ENCODE peak calls at places on chromosomes 12 and 14, in four cellular contexts. One of them, this sample, is unnamed.

GRCh38 chr12:127108360-127109215 is 1158.4 kb upstream of the TMEM132C start:
- DNase-seq in A549: peak
- DNase-seq in K562: peak
- DNase-seq in GM12878: no peak
- DNase-seq in this sample: peak

GRCh38 chr12:89507015-89507824 is 17.4 kb downstream of the GALNT4 start:
- DNase-seq in K562: no peak
- DNase-seq in A549: peak
- DNase-seq in GM12878: no peak
- DNase-seq in this sample: peak

GRCh38 chr12:52522346-52523011 is 2.3 kb upstream of the KRT5 start:
- DNase-seq in GM12878: no peak
- DNase-seq in A549: no peak
- DNase-seq in K562: no peak
- DNase-seq in this sample: no peak

GRCh38 chr14:60721331-60722162 is 2.6 kb downstream of the SIX4 start:
- DNase-seq in GM12878: no peak
- DNase-seq in A549: peak
- DNase-seq in K562: no peak
- DNase-seq in this sample: peak

GRCh38 chr14:92863281-92863680 is 59.7 kb upstream of the CHGA start:
- DNase-seq in K562: no peak
- DNase-seq in GM12878: no peak
- DNase-seq in A549: no peak
- DNase-seq in this sample: no peak

GRCh38 chr14:54567224-54567633 is 301 bp downstream of the SAMD4A start:
- DNase-seq in K562: peak
- DNase-seq in A549: peak
- DNase-seq in GM12878: no peak
- DNase-seq in this sample: no peak

GRCh38 chr14:104125011-104125410 is 13.4 kb upstream of the KIF26A start:
- DNase-seq in A549: no peak
- DNase-seq in K562: no peak
- DNase-seq in GM12878: no peak
- DNase-seq in this sample: no peak

GRCh38 chr14:35858521-35859209 is 32.5 kb downstream of the BRMS1L start:
- DNase-seq in GM12878: no peak
- DNase-seq in A549: no peak
- DNase-seq in K562: no peak
- DNase-seq in this sample: no peak

GRCh38 chr12:101697930-101698781 is 716 bp downstream of the CHPT1 start:
- DNase-seq in A549: peak
- DNase-seq in GM12878: no peak
- DNase-seq in K562: peak
- DNase-seq in this sample: peak

GRCh38 chr14:22336031-22336430 is 253.0 kb downstream of the DAD1 start:
- DNase-seq in A549: no peak
- DNase-seq in K562: no peak
- DNase-seq in GM12878: no peak
- DNase-seq in this sample: peak

GRCh38 chr12:69621551-69621950 is 10.8 kb upstream of the LRRC10 start:
- DNase-seq in GM12878: no peak
- DNase-seq in A549: no peak
- DNase-seq in K562: no peak
- DNase-seq in this sample: no peak

GRCh38 chr12:107320929-107321618 is 227.7 kb upstream of the CRY1 start:
- DNase-seq in A549: peak
- DNase-seq in GM12878: no peak
- DNase-seq in K562: no peak
- DNase-seq in this sample: no peak

GRCh38 chr12:332581-333205 is 56.4 kb downstream of the KDM5A start:
- DNase-seq in K562: no peak
- DNase-seq in GM12878: no peak
- DNase-seq in A549: no peak
- DNase-seq in this sample: no peak

GRCh38 chr12:124493809-124494750 is 73.3 kb downstream of the NCOR2 start:
- DNase-seq in GM12878: peak
- DNase-seq in K562: peak
- DNase-seq in A549: no peak
- DNase-seq in this sample: no peak

GRCh38 chr14:40129162-40129561 is 696.9 kb upstream of the FBXO33 start:
- DNase-seq in K562: no peak
- DNase-seq in A549: no peak
- DNase-seq in GM12878: no peak
- DNase-seq in this sample: no peak

GRCh38 chr12:56042430-56043203 is 899 bp downstream of the RPS26 start:
- DNase-seq in A549: no peak
- DNase-seq in K562: no peak
- DNase-seq in GM12878: no peak
- DNase-seq in this sample: no peak

GRCh38 chr12:58443273-58443980 is 476.9 kb downstream of the LRIG3 start:
- DNase-seq in K562: no peak
- DNase-seq in GM12878: no peak
- DNase-seq in A549: peak
- DNase-seq in this sample: peak

GRCh38 chr12:46792925-46793324 is 32.9 kb downstream of the SLC38A4 start:
- DNase-seq in A549: no peak
- DNase-seq in GM12878: no peak
- DNase-seq in K562: no peak
- DNase-seq in this sample: no peak

GRCh38 chr12:64175254-64175945 is 46.7 kb downstream of the KICS2 start:
- DNase-seq in A549: peak
- DNase-seq in K562: no peak
- DNase-seq in GM12878: no peak
- DNase-seq in this sample: no peak

DNA sequence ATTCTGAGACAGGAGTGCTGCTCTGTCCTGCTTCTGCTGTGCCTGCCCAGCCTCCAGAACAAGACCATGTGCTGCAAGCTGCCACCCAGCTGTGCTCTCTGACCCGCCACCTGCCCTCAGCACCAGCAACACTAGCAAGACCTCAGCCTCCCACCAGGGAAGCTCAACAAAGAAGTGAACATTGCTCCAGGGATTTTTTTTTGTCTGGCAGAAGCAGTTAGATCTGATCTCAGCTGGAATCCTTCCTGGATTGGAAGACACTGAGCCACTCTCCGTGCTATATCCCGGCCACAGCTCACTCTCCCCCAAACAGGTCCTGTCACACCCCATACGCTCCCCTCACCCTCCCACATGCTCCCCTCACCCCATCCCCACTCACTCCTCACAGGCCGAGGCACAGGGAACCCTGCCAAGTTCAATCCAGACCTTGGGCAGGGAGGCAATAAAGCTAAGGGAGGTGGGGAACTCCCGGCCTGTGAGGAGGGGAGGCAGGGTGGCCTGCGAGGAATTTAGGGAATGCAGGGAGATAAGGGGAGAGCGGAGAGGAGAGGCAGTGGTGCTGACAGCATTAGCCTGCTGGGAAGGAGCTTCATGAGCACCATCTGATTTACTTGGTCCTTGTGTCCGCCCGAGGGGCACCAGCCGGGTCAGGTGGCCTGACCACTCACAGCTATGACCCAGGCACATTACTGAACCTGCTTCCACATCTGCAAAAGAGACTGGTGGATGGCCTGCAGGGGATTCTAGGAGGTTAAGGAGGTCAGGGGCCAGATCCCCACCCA is 29.7 kb downstream of the CCDC85C start:
- DNase-seq in GM12878: no peak
- DNase-seq in K562: no peak
- DNase-seq in A549: peak
- DNase-seq in this sample: peak
- TF ChIP-seq POLR2AphosphoS2 in GM12878: no peak
- TF ChIP-seq POLR2AphosphoS2 in K562: no peak
- TF ChIP-seq POLR2AphosphoS2 in A549: no peak
- TF ChIP-seq POLR2AphosphoS2 in this sample: no peak

GRCh38 chr12:23209793-23210192 is 584.8 kb downstream of the ETNK1 start:
- DNase-seq in A549: no peak
- DNase-seq in GM12878: no peak
- DNase-seq in K562: no peak
- DNase-seq in this sample: no peak

GRCh38 chr12:23204933-23205778 is 580.2 kb downstream of the ETNK1 start:
- DNase-seq in A549: peak
- DNase-seq in K562: peak
- DNase-seq in GM12878: peak
- DNase-seq in this sample: peak

DNA sequence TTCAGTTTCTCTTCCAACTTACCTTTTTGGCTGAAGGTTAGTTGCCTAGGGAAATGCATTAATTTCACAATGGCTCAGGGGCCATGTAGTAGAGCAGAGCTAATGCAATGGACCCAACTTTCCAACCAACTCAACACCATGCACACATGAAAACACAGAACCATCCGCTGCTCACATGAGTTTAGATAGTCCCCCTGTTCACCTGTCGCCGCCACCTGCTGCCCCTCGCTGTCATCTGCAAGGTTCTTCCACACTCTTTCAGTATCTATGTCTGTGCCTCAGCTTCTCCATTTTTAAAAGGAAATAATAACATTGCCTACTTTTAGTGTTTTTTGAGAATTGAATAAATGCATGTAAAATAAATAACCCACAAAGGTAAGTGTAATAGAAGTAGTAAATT is 585.6 kb downstream of the ETNK1 start:
- DNase-seq in K562: no peak
- DNase-seq in GM12878: no peak
- DNase-seq in A549: no peak
- DNase-seq in this sample: no peak
- TF ChIP-seq POLR2AphosphoS2 in K562: no peak
- TF ChIP-seq POLR2AphosphoS2 in GM12878: no peak
- TF ChIP-seq POLR2AphosphoS2 in A549: no peak
- TF ChIP-seq POLR2AphosphoS2 in this sample: no peak

DNA sequence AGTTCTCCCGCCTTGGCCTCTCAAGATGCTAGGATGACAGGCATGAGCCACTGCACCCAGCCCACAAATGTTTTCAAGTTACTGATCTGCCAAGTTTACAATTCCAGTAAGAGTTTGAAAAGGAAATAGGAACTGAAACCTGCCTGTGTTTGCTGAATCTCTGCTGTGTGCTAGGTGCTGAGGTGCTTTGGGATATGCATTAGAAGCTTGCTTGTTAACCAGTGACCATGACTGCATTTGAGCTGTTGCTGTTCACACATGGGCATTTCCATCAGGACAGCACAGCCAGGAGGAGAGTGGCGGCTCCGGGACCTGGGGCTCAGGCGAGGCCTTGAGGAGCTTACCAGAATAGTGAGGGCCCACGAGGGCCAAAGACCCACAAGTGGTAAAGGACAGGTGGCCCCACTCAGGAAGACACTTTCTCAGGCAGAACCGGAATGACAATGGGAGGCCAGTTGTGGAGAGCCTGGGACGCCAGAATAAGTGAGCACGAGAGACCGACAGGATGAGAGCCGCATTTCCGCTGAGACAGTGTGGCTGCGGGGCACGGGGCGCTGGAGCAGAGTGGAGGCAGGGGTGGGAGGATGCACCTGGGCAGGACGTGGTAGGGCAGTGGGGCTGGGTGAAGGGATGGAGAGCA is 54.5 kb upstream of the MMP17 start:
- DNase-seq in K562: no peak
- DNase-seq in GM12878: peak
- DNase-seq in A549: no peak
- DNase-seq in this sample: no peak
- TF ChIP-seq POLR2AphosphoS2 in K562: no peak
- TF ChIP-seq POLR2AphosphoS2 in GM12878: no peak
- TF ChIP-seq POLR2AphosphoS2 in A549: no peak
- TF ChIP-seq POLR2AphosphoS2 in this sample: no peak

GRCh38 chr14:77615231-77616132 is 955 bp downstream of the SPTLC2 start:
- DNase-seq in GM12878: no peak
- DNase-seq in A549: no peak
- DNase-seq in K562: peak
- DNase-seq in this sample: no peak
- TF ChIP-seq POLR2AphosphoS2 in GM12878: no peak
- TF ChIP-seq POLR2AphosphoS2 in A549: no peak
- TF ChIP-seq POLR2AphosphoS2 in K562: no peak
- TF ChIP-seq POLR2AphosphoS2 in this sample: no peak

GRCh38 chr12:48121522-48121921 is 2.4 kb downstream of the PFKM start:
- DNase-seq in K562: no peak
- DNase-seq in GM12878: no peak
- DNase-seq in A549: no peak
- DNase-seq in this sample: no peak

GRCh38 chr12:48119834-48120195 is 651 bp downstream of the PFKM start:
- DNase-seq in K562: no peak
- DNase-seq in GM12878: no peak
- DNase-seq in A549: no peak
- DNase-seq in this sample: no peak

GRCh38 chr12:48119078-48119833 is at the start of gene PFKM:
- DNase-seq in GM12878: peak
- DNase-seq in A549: peak
- DNase-seq in K562: peak
- DNase-seq in this sample: no peak

GRCh38 chr12:48123169-48123568 is 4.0 kb downstream of the PFKM start:
- DNase-seq in GM12878: no peak
- DNase-seq in K562: no peak
- DNase-seq in A549: no peak
- DNase-seq in this sample: peak

GRCh38 chr12:48122065-48122834 is 3.1 kb downstream of the PFKM start:
- DNase-seq in K562: peak
- DNase-seq in A549: no peak
- DNase-seq in GM12878: no peak
- DNase-seq in this sample: no peak
- TF ChIP-seq POLR2AphosphoS2 in K562: no peak
- TF ChIP-seq POLR2AphosphoS2 in A549: no peak
- TF ChIP-seq POLR2AphosphoS2 in GM12878: no peak
- TF ChIP-seq POLR2AphosphoS2 in this sample: no peak

DNA sequence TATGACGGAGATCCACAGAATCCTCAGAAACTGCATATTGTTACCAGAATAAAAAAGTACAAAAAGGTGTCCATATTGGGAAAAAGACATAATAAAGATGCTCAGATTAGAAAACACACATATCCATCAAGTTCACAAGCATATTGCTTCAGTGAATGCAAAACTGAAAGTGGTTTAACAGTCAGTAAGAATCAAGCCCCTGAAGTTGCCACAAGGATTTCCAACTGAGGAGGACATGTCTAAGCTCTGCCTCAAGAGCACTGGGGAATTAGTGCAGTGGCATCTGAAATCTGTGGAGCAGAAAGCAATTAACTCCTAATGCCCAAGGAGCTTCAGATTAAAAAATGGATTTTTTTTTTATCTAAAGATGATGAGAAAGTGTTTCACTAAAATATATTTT is 113.3 kb downstream of the DENND5B start:
- DNase-seq in GM12878: peak
- DNase-seq in A549: no peak
- DNase-seq in K562: no peak
- DNase-seq in this sample: no peak
- TF ChIP-seq POLR2AphosphoS2 in GM12878: no peak
- TF ChIP-seq POLR2AphosphoS2 in A549: no peak
- TF ChIP-seq POLR2AphosphoS2 in K562: no peak
- TF ChIP-seq POLR2AphosphoS2 in this sample: no peak

GRCh38 chr12:79944565-79944964 is 9.7 kb upstream of the PPP1R12A start:
- DNase-seq in A549: no peak
- DNase-seq in K562: no peak
- DNase-seq in GM12878: no peak
- DNase-seq in this sample: no peak

GRCh38 chr12:79954037-79954436 is 19.1 kb upstream of the PPP1R12A start:
- DNase-seq in A549: no peak
- DNase-seq in GM12878: no peak
- DNase-seq in K562: no peak
- DNase-seq in this sample: no peak

GRCh38 chr12:79945455-79945854 is 10.6 kb upstream of the PPP1R12A start:
- DNase-seq in K562: no peak
- DNase-seq in A549: no peak
- DNase-seq in GM12878: no peak
- DNase-seq in this sample: no peak

GRCh38 chr12:79949098-79949497 is 14.2 kb upstream of the PPP1R12A start:
- DNase-seq in A549: no peak
- DNase-seq in GM12878: no peak
- DNase-seq in K562: no peak
- DNase-seq in this sample: no peak
- TF ChIP-seq POLR2AphosphoS2 in A549: no peak
- TF ChIP-seq POLR2AphosphoS2 in GM12878: no peak
- TF ChIP-seq POLR2AphosphoS2 in K562: no peak
- TF ChIP-seq POLR2AphosphoS2 in this sample: no peak

This sample was measured in HepG2.